ENCODE peak calls at places on chromosomes 6 and 20, in nine cellular contexts. C is heart left ventricle, H is IMR-90, V is colonic mucosa, U is lung, M is cardiac muscle cell, R is cardiac fibroblast, E is astrocyte, J is heart right ventricle. W is an unnamed sample.

GRCh38 chr6:50271817-50272216 is 222.1 kb upstream of the DEFB112 start:
- DNase-seq in C (no peak), E (no peak), R (no peak), U (no peak), J (no peak), V (no peak), M (no peak), H (no peak), W (no peak)

GRCh38 chr6:144675231-144675861 is 390.2 kb downstream of the UTRN start:
- DNase-seq in C (no peak), H (peak), M (no peak), E (peak), U (peak), J (no peak), V (peak), R (peak), W (no peak)

GRCh38 chr6:27754408-27754782 is 157.8 kb downstream of the OR2B2 start:
- DNase-seq in C (no peak), V (no peak), R (no peak), M (no peak), J (no peak), E (no peak), H (no peak), U (no peak), W (no peak)

GRCh38 chr6:130191376-130191702 is 31.4 kb downstream of the SAMD3 start:
- DNase-seq in U (no peak), H (no peak), M (no peak), C (no peak), V (no peak), R (no peak), J (no peak), E (no peak), W (no peak)

GRCh38 chr20:32036716-32037355 is 15.2 kb upstream of the HCK start:
- DNase-seq in H (peak), C (no peak), E (no peak), V (no peak), M (no peak), R (no peak), U (no peak), J (no peak), W (peak)

GRCh38 chr6:166143011-166143410 is 24.6 kb downstream of the TBXT start:
- DNase-seq in R (peak), C (no peak), V (no peak), E (no peak), U (no peak), J (no peak), M (no peak), H (no peak), W (peak)

GRCh38 chr20:40741507-40742106 is 52.6 kb upstream of the MAFB start:
- DNase-seq in C (no peak), J (peak), H (peak), E (peak), R (peak), U (peak), M (peak), V (peak), W (peak)

GRCh38 chr6:38281131-38281530 is 358.6 kb downstream of the BTBD9 start:
- DNase-seq in H (no peak), C (no peak), V (no peak), E (no peak), U (no peak), M (no peak), R (no peak), J (no peak), W (no peak)

GRCh38 chr6:106069478-106069877 is 16.7 kb upstream of the PRDM1 start:
- DNase-seq in H (peak), R (peak), M (peak), J (no peak), E (peak), C (no peak), V (peak), U (no peak), W (peak)

GRCh38 chr20:20395856-20396600 is 28.1 kb downstream of the INSM1 start:
- DNase-seq in J (no peak), H (no peak), R (no peak), V (no peak), E (no peak), U (no peak), C (no peak), M (no peak), W (no peak)

GRCh38 chr6:90216081-90216977 is 80.3 kb downstream of the BACH2 start:
- DNase-seq in C (no peak), V (peak), J (no peak), U (no peak), H (peak), M (peak), E (peak), R (no peak), W (no peak)

GRCh38 chr6:151481752-151482151 is 12.1 kb upstream of the CCDC170 start:
- DNase-seq in C (no peak), J (no peak), E (no peak), U (no peak), H (no peak), V (no peak), R (no peak), M (no peak), W (no peak)

GRCh38 chr6:85360794-85361642 is 88.9 kb upstream of the NT5E start:
- DNase-seq in R (peak), C (no peak), V (no peak), M (no peak), U (peak), H (peak), J (no peak), E (peak), W (peak)

GRCh38 chr20:64225828-64226598 is 29.5 kb upstream of the PCMTD2 start:
- DNase-seq in U (no peak), H (no peak), V (no peak), J (peak), E (no peak), R (no peak), C (peak), M (no peak), W (no peak)

GRCh38 chr6:52020961-52021570 is 66.3 kb downstream of the PKHD1 start:
- DNase-seq in H (peak), M (peak), R (peak), C (no peak), V (no peak), U (no peak), J (no peak), E (no peak), W (peak)

GRCh38 chr20:17875106-17875980 is 93.3 kb downstream of the SNX5 start:
- DNase-seq in E (peak), H (peak), M (no peak), J (peak), C (no peak), V (peak), R (peak), U (peak), W (peak)

GRCh38 chr6:24648276-24648675 is 2.3 kb upstream of the KIAA0319 start:
- DNase-seq in M (no peak), R (no peak), V (no peak), H (no peak), U (no peak), C (no peak), E (no peak), J (no peak), W (no peak)

GRCh38 chr6:28597924-28598323 is 72.2 kb downstream of the GPX5 start:
- DNase-seq in E (no peak), H (no peak), M (no peak), R (no peak), V (no peak), U (no peak), J (no peak), C (no peak), W (no peak)

GRCh38 chr6:30334077-30334476 is 7.3 kb downstream of the TRIM39 start:
- DNase-seq in H (peak), U (no peak), J (no peak), E (no peak), V (no peak), R (no peak), M (no peak), C (no peak), W (no peak)

GRCh38 chr6:13186861-13187260 is 141.5 kb downstream of the TBC1D7 start:
- DNase-seq in E (no peak), H (no peak), R (no peak), C (no peak), M (no peak), J (no peak), V (no peak), U (no peak), W (no peak)

GRCh38 chr6:19866199-19866872 is 29.2 kb downstream of the ID4 start:
- DNase-seq in H (no peak), C (no peak), M (no peak), V (no peak), U (no peak), R (no peak), J (no peak), E (no peak), W (no peak)

GRCh38 chr20:49937023-49937929 is 1.1 kb downstream of the RNF114 start:
- DNase-seq in R (no peak), H (no peak), C (no peak), V (peak), J (no peak), E (no peak), U (no peak), M (no peak), W (no peak)

GRCh38 chr6:147530132-147531060 is 21.9 kb downstream of the SAMD5 start:
- DNase-seq in E (no peak), R (no peak), U (no peak), V (peak), C (no peak), H (no peak), J (no peak), M (no peak), W (no peak)

GRCh38 chr6:161274488-161274858 is 612 bp upstream of the AGPAT4 start:
- DNase-seq in M (no peak), H (no peak), V (no peak), U (no peak), J (no peak), E (no peak), R (peak), C (no peak), W (no peak)

GRCh38 chr6:144405173-144405572 is 120.0 kb downstream of the UTRN start:
- DNase-seq in R (peak), J (no peak), E (no peak), C (no peak), M (peak), V (no peak), H (peak), U (no peak), W (peak)

GRCh38 chr6:33710296-33711121 is 991 bp downstream of the UQCC2 start:
- DNase-seq in E (no peak), R (no peak), V (no peak), M (no peak), J (no peak), U (no peak), C (no peak), H (no peak), W (no peak)

GRCh38 chr20:3798908-3799248 is 2.8 kb downstream of the CDC25B start:
- DNase-seq in J (no peak), V (no peak), M (no peak), R (no peak), C (no peak), H (no peak), U (no peak), E (no peak), W (no peak)

GRCh38 chr6:43021270-43022047 is at the start of gene RRP36:
- DNase-seq in M (peak), R (peak), V (peak), U (peak), H (peak), J (peak), C (peak), E (peak), W (peak)

GRCh38 chr20:25226433-25227316 is 21.2 kb upstream of the PYGB start:
- DNase-seq in E (no peak), H (no peak), C (no peak), J (peak), R (no peak), U (no peak), M (no peak), V (no peak), W (no peak)

GRCh38 chr6:56902551-56903464 is 52.1 kb upstream of the BEND6 start:
- DNase-seq in C (no peak), J (no peak), V (peak), E (peak), H (peak), R (peak), M (peak), U (no peak), W (peak)

GRCh38 chr6:1792989-1793388 is 183.3 kb downstream of the FOXC1 start:
- DNase-seq in H (peak), U (no peak), V (peak), R (peak), E (no peak), C (no peak), J (no peak), M (peak), W (peak)

GRCh38 chr6:150445486-150445885 is 76.7 kb downstream of the IYD start:
- DNase-seq in J (no peak), U (no peak), R (no peak), C (no peak), V (no peak), H (no peak), E (no peak), M (no peak), W (no peak)

GRCh38 chr6:113873043-113873667 is 16.0 kb downstream of the MARCKS start:
- DNase-seq in R (no peak), V (peak), M (no peak), C (peak), U (peak), H (no peak), E (no peak), J (peak), W (no peak)

GRCh38 chr20:20946122-20946759 is 159.9 kb downstream of the LINC00237 start:
- DNase-seq in H (no peak), J (no peak), V (no peak), C (no peak), E (no peak), M (no peak), R (no peak), U (no peak), W (no peak)

GRCh38 chr6:111411978-111412574 is 70.9 kb downstream of the REV3L start:
- DNase-seq in R (no peak), M (no peak), V (no peak), C (no peak), J (no peak), H (no peak), E (no peak), U (no peak), W (no peak)

GRCh38 chr20:62875419-62876355 is 14.1 kb upstream of the TCFL5 start:
- DNase-seq in C (peak), M (peak), U (peak), R (peak), V (peak), J (peak), H (peak), E (peak), W (peak)

GRCh38 chr6:142356271-142356938 is 54.6 kb downstream of the ADGRG6 start:
- DNase-seq in H (peak), V (no peak), M (no peak), U (no peak), C (no peak), E (peak), R (peak), J (no peak), W (peak)

GRCh38 chr6:161486903-161487531 is 213.2 kb upstream of the AGPAT4 start:
- DNase-seq in E (peak), U (no peak), H (no peak), C (no peak), J (no peak), M (no peak), R (no peak), V (no peak), W (no peak)

GRCh38 chr6:125188037-125188436 is 34.5 kb downstream of the TPD52L1 start:
- DNase-seq in J (no peak), H (peak), U (no peak), M (no peak), V (no peak), E (peak), C (no peak), R (peak), W (peak)

DNA sequence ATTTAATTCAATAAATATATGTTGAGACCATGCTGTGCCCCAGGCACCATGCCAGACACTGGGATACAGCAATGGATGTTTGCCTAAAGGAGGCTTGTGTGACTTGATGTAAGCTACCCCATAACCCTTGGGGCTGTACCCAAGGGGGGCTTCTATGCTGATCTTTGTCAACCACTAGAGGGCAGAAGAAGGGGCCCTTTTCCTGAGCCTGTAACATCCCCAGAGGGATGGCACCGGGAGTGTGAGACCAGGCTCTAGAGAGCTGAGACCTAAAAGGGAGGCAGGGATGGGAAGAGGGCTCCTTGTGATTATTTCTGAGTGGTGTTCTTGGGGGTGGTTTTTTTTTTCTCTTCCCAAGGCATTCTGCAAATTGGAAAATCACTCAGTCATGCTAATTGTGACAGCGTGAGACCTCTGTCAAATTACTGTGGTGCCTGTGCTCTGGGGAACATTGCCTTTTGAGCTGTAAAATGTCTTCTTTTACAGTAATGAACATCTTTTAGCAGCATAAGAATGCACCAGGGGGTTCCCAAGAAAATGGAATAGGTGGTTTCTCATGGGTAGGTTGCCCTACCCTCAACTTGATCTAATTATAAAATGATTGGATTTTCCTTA is 138.8 kb upstream of the SLC24A3 start:
- DNase-seq in V (no peak), C (no peak), J (no peak), H (no peak), R (no peak), U (no peak), E (no peak), M (peak), W (no peak)
- TF ChIP-seq CTCF in V (peak), C (no peak), J (peak), H (no peak), R (peak), U (no peak), E (no peak), M (no peak), W (no peak)

DNA sequence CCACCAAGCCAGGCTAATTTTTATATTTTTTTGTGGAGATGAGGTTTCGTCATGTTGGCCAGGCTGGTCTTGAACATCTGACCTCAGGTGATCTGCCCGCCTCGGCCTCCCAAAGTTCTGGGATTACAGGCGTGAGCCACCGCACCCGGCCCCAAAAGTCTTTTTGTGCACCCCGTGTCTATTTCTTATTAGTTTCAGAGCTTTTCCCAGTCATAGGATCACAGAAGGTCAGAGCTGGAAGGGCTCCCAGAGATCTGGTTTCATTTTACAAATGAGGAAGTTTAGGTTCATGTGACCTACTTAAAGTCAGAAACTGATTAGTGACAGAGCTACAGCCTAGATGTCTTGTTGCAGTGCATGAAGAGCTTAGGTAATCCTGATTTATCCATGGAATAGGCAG is 1.6 kb upstream of the OGFRL1 start:
- DNase-seq in E (no peak), J (no peak), H (peak), R (peak), M (no peak), U (no peak), C (no peak), V (no peak), W (no peak)
- H3K4me3 ChIP-seq in E (no peak), J (no peak), H (no peak), R (no peak), M (no peak), U (no peak), C (no peak), V (no peak), W (no peak)

GRCh38 chr6:10491463-10491862 is 29.7 kb upstream of the GCNT2 start:
- DNase-seq in R (no peak), U (no peak), M (no peak), C (no peak), H (no peak), V (no peak), E (no peak), J (no peak), W (no peak)
- TF ChIP-seq CTCF in R (no peak), U (no peak), M (no peak), C (no peak), H (no peak), V (no peak), E (no peak), J (no peak), W (no peak)

DNA sequence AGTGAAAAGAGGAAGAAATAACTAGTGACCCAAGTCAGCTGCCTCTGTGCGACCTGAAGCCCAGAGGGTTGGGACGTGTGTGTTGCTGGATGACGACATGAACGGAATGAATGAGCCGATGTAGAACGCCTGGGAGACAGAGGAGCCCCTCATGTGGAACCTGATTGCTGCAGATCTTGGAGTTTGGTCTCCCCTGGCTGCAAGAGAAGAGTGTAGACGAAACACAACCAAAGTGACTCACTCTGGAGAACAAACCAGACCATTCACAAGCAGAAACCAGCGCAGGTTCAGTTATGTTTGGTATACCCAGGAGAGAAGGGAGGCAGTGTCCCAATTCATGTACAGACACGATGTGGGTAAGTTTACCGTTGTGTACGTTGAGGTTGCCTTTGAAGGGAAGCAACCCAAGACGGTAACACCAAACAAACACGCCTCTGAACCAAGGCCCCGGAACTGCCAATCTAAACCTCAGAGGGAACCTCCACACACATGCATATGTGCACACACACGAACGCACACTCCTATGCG is 265.9 kb downstream of the BMP7 start:
- DNase-seq in H (no peak), C (no peak), E (no peak), U (no peak), M (no peak), J (no peak), V (no peak), R (no peak), W (no peak)
- H3K4me3 ChIP-seq in H (no peak), C (no peak), E (no peak), U (no peak), M (no peak), J (no peak), V (no peak), R (no peak), W (no peak)

DNA sequence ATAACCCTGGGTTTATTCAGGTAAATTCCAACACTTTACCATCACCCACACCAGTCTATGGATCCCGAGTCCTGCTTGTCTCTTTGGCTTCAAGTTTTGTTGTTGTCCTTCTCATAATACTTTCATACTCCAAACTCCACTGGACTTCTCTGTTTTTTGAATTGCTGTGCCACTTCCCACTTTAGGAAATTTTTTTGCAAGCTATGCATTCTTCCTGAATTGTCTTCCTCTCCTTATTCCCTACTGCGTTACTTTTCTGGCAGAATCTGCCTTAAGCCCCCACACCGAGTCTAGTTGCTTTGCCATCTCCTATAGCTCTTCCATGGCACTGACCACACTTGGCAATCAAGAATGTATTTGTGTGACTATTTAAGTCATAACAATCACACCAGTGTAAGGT is 96.1 kb downstream of the TSHZ2 start:
- DNase-seq in M (no peak), U (no peak), H (no peak), C (no peak), E (no peak), V (no peak), J (no peak), R (no peak), W (no peak)
- TF ChIP-seq CTCF in M (no peak), U (no peak), H (no peak), C (no peak), E (no peak), V (no peak), J (no peak), R (no peak), W (no peak)

DNA sequence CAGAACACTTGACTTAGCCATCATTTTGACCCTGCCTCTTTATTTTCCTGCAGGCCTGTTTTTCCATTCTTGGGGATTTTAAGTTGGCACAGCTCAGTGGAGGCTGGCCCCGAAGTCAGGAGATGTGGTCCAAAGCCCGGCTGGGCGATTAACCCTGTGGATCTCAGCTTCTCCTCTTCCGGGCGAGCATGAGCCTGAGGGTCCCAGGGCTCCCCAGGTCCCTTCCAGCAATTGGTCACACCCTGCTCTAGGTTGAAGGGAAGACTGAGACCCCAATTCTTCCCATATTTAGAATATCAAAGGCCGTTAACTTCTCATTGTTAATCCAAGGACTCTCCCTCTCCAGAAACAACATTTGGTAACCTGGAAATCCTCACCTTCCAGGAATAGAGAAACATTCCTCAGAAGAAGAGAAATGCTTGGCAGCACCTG is 2.3 kb downstream of the THBS2 start:
- DNase-seq in R (peak), V (no peak), E (no peak), U (no peak), H (no peak), C (no peak), M (no peak), J (no peak), W (no peak)
- H3K4me3 ChIP-seq in R (peak), V (no peak), E (peak), U (no peak), H (peak), C (peak), M (no peak), J (peak), W (peak)

W was measured in fibroblast of the aortic adventitia.